ENCODE peak calls at places on chromosomes 4 and X, in ten cellular contexts. T is fibroblast of pulmonary artery, E is choroid plexus epithelial cell, P is mucosa of descending colon, L is nephron progenitor cell, V is GM20000, O is tibial artery, H is H9, M is A549, Z is AG09309. K is an unnamed sample.

GRCh38 chrX:39821011-39821708 is 276.6 kb downstream of the BCOR start:
- DNase-seq in O (no peak), T (no peak), V (peak), Z (no peak), E (no peak), L (peak), M (no peak), H (peak), P (no peak), K (peak)

GRCh38 chrX:40167240-40168182 is 69.8 kb upstream of the BCOR start:
- DNase-seq in O (no peak), M (no peak), H (peak), E (no peak), Z (no peak), T (no peak), P (peak), L (peak), V (no peak), K (no peak)

GRCh38 chr4:153684182-153685073 is at the start of gene TLR2:
- DNase-seq in M (no peak), V (peak), E (peak), O (peak), Z (no peak), T (peak), L (peak), H (peak), P (peak), K (no peak)

GRCh38 chrX:44162964-44163475 is 180.5 kb downstream of the EFHC2 start:
- DNase-seq in V (no peak), P (no peak), M (no peak), Z (no peak), O (no peak), E (peak), H (no peak), L (no peak), T (no peak), K (no peak)

GRCh38 chr4:3346146-3346545 is 53.3 kb downstream of the RGS12 start:
- DNase-seq in M (peak), H (no peak), Z (peak), E (peak), T (peak), P (no peak), O (peak), L (peak), V (peak), K (no peak)

GRCh38 chr4:106687026-106687425 is 318.4 kb upstream of the GIMD1 start:
- DNase-seq in T (peak), O (no peak), Z (no peak), H (no peak), P (no peak), M (no peak), V (no peak), E (peak), L (no peak), K (no peak)

GRCh38 chrX:31449975-31450374 is 378.1 kb upstream of the FTHL17 start:
- DNase-seq in H (no peak), E (peak), M (no peak), Z (peak), L (no peak), P (no peak), T (peak), V (no peak), O (no peak), K (no peak)

GRCh38 chr4:88382621-88383020 is 4.0 kb downstream of the HERC6 start:
- DNase-seq in M (peak), T (no peak), E (peak), V (peak), Z (no peak), L (no peak), O (no peak), P (no peak), H (no peak), K (no peak)

GRCh38 chr4:138300616-138301015 is 58.5 kb upstream of the SLC7A11 start:
- DNase-seq in Z (no peak), L (no peak), V (no peak), O (no peak), T (no peak), E (peak), P (no peak), H (no peak), M (no peak), K (no peak)

GRCh38 chr4:127045872-127046271 is 586.9 kb upstream of the INTU start:
- DNase-seq in P (no peak), E (no peak), O (no peak), V (no peak), H (peak), L (no peak), M (no peak), T (no peak), Z (no peak), K (no peak)

GRCh38 chr4:156933633-156934258 is 37.9 kb downstream of the PDGFC start:
- DNase-seq in Z (peak), H (no peak), T (peak), M (peak), L (no peak), O (no peak), P (no peak), E (peak), V (no peak), K (no peak)

GRCh38 chrX:70096052-70096451 is 33.8 kb downstream of the OTUD6A start:
- DNase-seq in V (no peak), Z (no peak), P (no peak), O (no peak), H (peak), L (no peak), M (peak), T (peak), E (peak), K (no peak)
- TF ChIP-seq CTCF in V (no peak), Z (peak), P (no peak), O (no peak), H (peak), L (no peak), M (peak), T (peak), E (peak), K (peak)

DNA sequence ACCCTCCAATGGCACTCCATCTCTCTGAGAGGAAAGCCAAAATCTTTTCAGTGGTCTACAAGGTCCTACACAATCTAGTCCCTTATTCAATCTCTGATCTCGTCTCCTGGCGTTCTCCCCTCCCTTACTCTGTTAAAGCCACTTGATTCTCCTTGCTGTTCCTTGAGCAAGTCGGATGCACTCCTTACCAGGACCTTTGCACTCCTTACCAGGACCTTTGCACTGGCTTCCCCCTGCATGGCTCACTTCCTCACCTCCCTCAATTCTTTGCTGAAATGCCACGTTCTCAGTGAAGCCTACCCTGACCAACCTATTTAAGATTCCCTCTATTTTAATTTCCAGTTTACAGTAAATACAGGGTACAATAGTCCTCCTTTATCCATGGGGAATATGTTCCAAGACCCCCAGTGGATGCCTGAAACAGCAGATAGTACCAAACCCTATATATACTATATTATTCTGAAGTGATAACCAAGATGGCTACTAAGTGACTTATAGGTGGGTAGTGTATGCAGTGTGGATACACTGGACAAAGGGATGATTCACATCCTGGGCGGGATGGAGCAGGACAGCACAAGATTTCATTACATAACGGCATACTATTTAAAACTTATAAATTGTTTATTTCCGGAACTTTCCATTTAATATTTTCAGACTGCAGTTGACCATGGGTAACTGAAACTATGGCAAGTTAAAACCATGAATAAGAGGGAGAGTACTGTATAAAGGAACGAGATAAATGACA is 6.5 kb upstream of the DLG3 start:
- DNase-seq in M (no peak), O (no peak), V (no peak), P (no peak), E (peak), T (peak), L (no peak), H (no peak), Z (no peak), K (no peak)
- TF ChIP-seq CTCF in M (no peak), O (no peak), V (no peak), P (no peak), E (no peak), T (no peak), L (no peak), H (no peak), Z (no peak), K (no peak)

DNA sequence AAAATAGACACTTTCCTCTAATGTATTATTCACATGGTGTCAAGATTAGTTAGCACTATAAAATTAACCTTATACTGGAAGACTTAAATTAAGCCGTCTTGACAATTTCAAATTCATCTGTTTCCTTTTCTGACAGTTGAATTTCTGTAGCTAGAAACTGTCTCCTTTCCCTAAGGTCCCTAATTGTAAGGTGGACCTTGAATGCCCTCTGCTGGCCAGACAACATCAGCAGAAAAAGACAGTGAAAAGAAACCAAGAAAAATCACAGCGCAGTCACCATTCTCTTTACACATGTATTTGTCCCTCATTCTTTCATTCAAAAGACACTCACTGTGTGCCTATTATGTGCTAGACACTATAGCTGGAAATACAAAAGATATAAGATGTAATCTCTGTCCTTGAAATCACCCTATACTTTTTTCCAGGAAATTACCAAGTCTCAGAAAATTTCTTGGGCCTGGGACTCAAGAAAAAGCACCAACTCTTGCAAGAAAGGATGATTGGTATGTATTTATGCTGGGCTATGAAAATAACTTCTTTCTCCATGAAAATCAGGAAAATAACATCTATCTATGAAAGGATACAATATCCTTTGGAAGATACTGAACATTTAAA is 32.7 kb upstream of the AMBN start:
- DNase-seq in T (peak), O (peak), L (peak), M (peak), P (no peak), H (no peak), V (peak), Z (peak), E (peak), K (peak)
- TF ChIP-seq CTCF in T (peak), O (peak), L (peak), M (peak), P (no peak), H (peak), V (peak), Z (peak), E (peak), K (peak)

DNA sequence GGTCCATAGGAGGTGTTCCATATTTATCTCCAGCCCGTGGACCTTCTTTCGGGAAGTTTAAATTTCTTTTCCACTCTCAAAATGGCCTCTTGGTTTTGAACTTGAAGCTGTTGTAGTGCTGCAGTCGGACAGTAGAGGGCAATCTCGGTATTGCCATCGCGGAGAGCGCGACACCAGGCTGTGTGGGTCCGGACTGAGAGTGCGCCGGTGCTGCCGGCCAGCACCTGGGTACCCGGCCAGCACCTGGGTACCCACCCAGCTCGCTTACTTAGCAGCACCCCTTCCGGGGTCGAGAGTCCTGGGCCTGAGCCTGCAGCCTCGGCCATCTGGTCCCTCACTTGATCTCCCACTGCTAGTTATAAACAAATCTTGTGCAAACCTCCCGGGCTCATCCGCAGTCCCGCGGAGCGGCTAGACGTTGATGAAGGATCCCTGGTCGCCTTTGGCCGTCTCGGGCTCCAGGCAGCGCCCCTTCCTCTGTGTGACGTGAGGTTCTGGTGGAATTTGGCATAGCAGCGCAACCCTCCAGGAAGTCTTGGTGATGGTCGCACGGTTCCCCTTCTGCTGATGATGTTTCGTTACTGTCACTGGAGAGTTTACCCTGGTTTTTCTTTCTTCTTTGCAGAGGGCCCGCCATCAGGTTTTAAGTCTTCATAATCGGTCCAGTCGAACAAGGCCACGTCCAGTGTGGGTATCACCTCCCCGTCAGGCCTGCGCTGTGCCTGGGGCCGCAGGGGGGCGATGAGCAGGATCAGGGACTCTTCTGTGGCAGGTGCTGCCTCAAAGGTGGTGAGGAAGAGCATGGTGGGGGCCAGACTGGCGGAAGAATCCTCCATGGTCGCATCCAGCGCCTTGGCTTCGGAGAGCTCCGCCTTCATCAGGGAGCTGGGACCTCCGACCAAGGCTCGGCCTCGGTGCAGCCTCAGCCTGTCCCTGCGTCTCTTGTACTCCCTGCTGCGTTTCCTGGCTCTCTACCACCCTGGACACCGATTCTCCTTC is 17.8 kb downstream of the FAM9A start:
- DNase-seq in P (no peak), V (peak), L (peak), O (no peak), H (peak), E (peak), M (peak), T (peak), Z (no peak), K (no peak)
- TF ChIP-seq CTCF in P (peak), V (peak), L (no peak), O (peak), H (peak), E (peak), M (peak), T (peak), Z (peak), K (no peak)

DNA sequence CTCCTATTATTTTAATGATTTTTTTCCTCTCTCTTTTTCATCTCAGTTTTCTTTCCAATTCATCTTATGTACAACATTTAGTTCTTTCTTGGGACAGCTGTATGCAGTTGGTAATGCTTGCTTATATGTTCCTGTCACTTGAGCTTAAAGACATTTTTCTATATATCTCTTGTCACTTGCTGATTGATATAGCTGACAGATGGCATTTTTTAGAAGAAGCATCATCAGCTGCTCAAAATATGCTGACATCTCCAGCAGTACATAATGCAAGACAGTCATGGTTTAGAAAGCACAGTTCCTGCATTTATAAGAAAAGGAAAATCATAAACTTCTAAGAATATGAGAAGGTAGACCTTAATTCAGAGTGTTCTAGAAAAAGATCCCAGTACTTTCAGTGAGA is 56.5 kb downstream of the DCAF8L1 start:
- DNase-seq in T (no peak), O (no peak), E (no peak), M (no peak), V (no peak), P (no peak), H (no peak), L (no peak), Z (no peak), K (no peak)
- TF ChIP-seq CTCF in T (no peak), O (no peak), E (no peak), M (no peak), V (no peak), P (no peak), H (no peak), L (no peak), Z (no peak), K (no peak)

DNA sequence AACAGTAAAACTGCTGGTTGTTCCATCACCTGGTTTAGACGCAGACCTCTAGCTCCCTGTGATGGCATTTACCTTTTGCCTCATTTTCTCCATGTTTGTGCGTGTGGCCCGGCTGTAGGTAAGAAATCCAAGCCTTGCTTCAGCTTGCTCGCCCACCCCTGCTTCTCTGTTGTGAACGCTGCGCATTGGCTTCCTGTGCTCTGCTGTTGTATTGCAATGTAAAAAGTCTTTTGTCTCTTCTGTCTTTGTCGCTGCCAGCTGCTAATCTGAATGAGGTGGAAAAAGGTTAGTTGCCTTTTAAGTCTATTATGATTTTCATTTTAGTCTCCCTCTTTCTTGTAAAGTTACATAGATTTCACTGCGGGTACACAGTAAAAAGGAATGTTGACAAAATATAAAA is 127.3 kb upstream of the PACRGL start:
- DNase-seq in L (no peak), O (no peak), P (no peak), V (no peak), E (no peak), H (peak), M (no peak), T (no peak), Z (no peak), K (no peak)
- TF ChIP-seq CTCF in L (no peak), O (no peak), P (no peak), V (no peak), E (no peak), H (no peak), M (no peak), T (no peak), Z (no peak), K (no peak)

GRCh38 chr4:143184217-143184502 is 557 bp upstream of the USP38 start:
- DNase-seq in V (no peak), E (no peak), P (no peak), O (peak), M (no peak), Z (no peak), H (no peak), T (no peak), L (no peak), K (no peak)

GRCh38 chr4:143183513-143184216 is 1.1 kb upstream of the USP38 start:
- DNase-seq in Z (no peak), E (no peak), T (no peak), M (no peak), L (no peak), H (no peak), O (no peak), P (no peak), V (no peak), K (no peak)

GRCh38 chr4:143185253-143186107 is 763 bp downstream of the USP38 start:
- DNase-seq in T (peak), M (peak), V (peak), P (no peak), E (peak), L (no peak), H (peak), O (peak), Z (no peak), K (no peak)

GRCh38 chr4:143186202-143186601 is 1.5 kb downstream of the USP38 start:
- DNase-seq in T (peak), L (no peak), M (no peak), H (no peak), O (no peak), P (no peak), E (peak), Z (no peak), V (no peak), K (no peak)

GRCh38 chr4:143184503-143185252 is at the start of gene USP38:
- DNase-seq in P (peak), M (peak), T (peak), Z (peak), L (peak), E (peak), V (peak), H (peak), O (peak), K (peak)
- TF ChIP-seq CTCF in P (no peak), M (no peak), T (no peak), Z (no peak), L (no peak), E (no peak), V (no peak), H (no peak), O (no peak), K (no peak)

DNA sequence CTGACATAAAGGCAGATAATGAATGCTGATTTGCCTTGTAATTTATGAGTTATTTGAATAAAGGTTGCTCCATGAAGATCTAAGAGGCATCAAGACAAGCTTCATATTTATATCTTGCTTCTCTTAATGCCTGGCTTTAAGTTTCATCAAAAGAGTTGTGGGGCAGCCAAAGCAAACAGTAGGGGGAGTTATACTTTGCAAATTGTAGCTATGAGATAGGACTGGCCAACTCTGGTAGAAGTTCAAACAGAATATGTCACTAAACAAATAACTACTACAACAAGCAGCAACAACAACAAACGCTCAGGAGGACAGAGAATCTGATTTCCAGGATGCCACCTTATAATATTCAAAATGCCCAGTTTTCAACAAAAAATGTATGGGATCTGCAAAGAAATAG is 69.1 kb upstream of the PLAC1 start:
- DNase-seq in E (peak), T (no peak), V (no peak), M (peak), Z (no peak), L (no peak), O (no peak), P (no peak), H (no peak), K (no peak)
- TF ChIP-seq CTCF in E (peak), T (peak), V (no peak), M (peak), Z (peak), L (no peak), O (no peak), P (no peak), H (peak), K (no peak)

GRCh38 chrX:3181846-3182245 is 140.6 kb downstream of the ARSF start:
- DNase-seq in O (no peak), V (no peak), H (no peak), M (no peak), P (no peak), E (peak), T (no peak), L (no peak), Z (no peak), K (no peak)
- TF ChIP-seq CTCF in O (no peak), V (no peak), H (no peak), M (no peak), P (no peak), E (no peak), T (no peak), L (no peak), Z (no peak), K (no peak)